ENCODE peak calls at places on chromosomes 16 and 17, in five cellular contexts. F is HepG2, O is K562, V is HCT116, R is H1. G is an unnamed sample.

GRCh38 chr17:68101075-68101991 is 65.8 kb downstream of the KPNA2 start:
- DNase-seq in R (peak), O (peak), F (peak), V (peak), G (no peak)

GRCh38 chr17:12579245-12579644 is 86.4 kb upstream of the MYOCD start:
- DNase-seq in R (no peak), F (no peak), O (no peak), V (no peak), G (no peak)

GRCh38 chr16:11032922-11033291 is 88.5 kb downstream of the CLEC16A start:
- DNase-seq in O (no peak), R (no peak), F (no peak), V (no peak), G (no peak)

GRCh38 chr17:57989011-57989345 is 924 bp upstream of the VEZF1 start:
- DNase-seq in O (peak), R (no peak), F (peak), V (peak), G (no peak)

GRCh38 chr17:16938496-16939270 is 33.2 kb downstream of the TNFRSF13B start:
- DNase-seq in F (no peak), V (no peak), O (no peak), R (no peak), G (no peak)

GRCh38 chr17:68004201-68004600 is 7.9 kb upstream of the C17orf58 start:
- DNase-seq in O (no peak), V (no peak), F (no peak), R (no peak), G (no peak)

GRCh38 chr17:78822552-78822951 is 18.1 kb downstream of the USP36 start:
- DNase-seq in V (no peak), R (no peak), O (no peak), F (no peak), G (no peak)

GRCh38 chr17:44906987-44907681 is 7.9 kb upstream of the EFTUD2 start:
- DNase-seq in O (peak), V (no peak), F (no peak), R (no peak), G (no peak)

GRCh38 chr17:43003542-43004172 is 2.9 kb upstream of the IFI35 start:
- DNase-seq in O (no peak), F (peak), V (peak), R (no peak), G (no peak)

GRCh38 chr17:11555530-11555929 is 42.7 kb upstream of the DNAH9 start:
- DNase-seq in F (no peak), R (no peak), V (no peak), O (no peak), G (no peak)

GRCh38 chr17:71329310-71330098 is 791.3 kb upstream of the SOX9 start:
- DNase-seq in V (no peak), F (no peak), O (no peak), R (no peak), G (no peak)

GRCh38 chr17:76725580-76726230 is 701 bp downstream of the JMJD6 start:
- DNase-seq in R (no peak), V (no peak), F (peak), O (peak), G (no peak)

GRCh38 chr16:48188449-48189102 is 32.8 kb upstream of the ABCC12 start:
- DNase-seq in V (no peak), O (no peak), F (peak), R (no peak), G (peak)

GRCh38 chr16:30186782-30187555 is 3.6 kb downstream of the CORO1A start:
- DNase-seq in V (no peak), F (peak), R (no peak), O (peak), G (peak)

GRCh38 chr17:67999291-67999911 is 3.1 kb upstream of the C17orf58 start:
- DNase-seq in V (no peak), F (no peak), O (no peak), R (no peak), G (no peak)

GRCh38 chr16:71916397-71916920 is 21.1 kb downstream of the IST1 start:
- DNase-seq in F (no peak), R (no peak), O (no peak), V (no peak), G (no peak)

GRCh38 chr17:73349647-73350046 is 37.8 kb upstream of the CDC42EP4 start:
- DNase-seq in O (no peak), R (no peak), F (no peak), V (no peak), G (no peak)
- TF ChIP-seq CEBPB in O (no peak), R (no peak), F (no peak), V (no peak), G (no peak)

DNA sequence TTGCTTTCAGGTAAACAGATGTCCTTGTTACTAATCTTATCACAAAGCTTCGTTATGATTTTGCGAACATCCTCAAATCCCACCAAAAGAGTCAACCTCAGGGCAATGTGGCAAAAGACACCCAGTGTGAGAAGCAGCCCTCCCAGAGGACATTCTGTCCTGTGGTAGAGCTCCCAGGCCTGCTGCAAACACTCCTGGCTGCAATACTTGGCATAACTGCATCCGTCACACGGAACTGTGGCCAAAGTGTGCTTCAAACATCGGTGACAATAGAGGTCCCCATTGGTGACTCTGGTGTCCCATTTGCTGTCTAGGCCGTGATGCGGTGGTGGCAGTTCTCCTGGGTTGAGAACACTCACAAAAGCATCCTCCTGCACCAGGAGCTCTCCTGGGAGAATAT is 29.5 kb downstream of the SMYD4 start:
- DNase-seq in F (no peak), O (no peak), V (no peak), R (no peak), G (no peak)
- TF ChIP-seq ATF3 in F (no peak), O (no peak), V (no peak), R (no peak), G (no peak)

DNA sequence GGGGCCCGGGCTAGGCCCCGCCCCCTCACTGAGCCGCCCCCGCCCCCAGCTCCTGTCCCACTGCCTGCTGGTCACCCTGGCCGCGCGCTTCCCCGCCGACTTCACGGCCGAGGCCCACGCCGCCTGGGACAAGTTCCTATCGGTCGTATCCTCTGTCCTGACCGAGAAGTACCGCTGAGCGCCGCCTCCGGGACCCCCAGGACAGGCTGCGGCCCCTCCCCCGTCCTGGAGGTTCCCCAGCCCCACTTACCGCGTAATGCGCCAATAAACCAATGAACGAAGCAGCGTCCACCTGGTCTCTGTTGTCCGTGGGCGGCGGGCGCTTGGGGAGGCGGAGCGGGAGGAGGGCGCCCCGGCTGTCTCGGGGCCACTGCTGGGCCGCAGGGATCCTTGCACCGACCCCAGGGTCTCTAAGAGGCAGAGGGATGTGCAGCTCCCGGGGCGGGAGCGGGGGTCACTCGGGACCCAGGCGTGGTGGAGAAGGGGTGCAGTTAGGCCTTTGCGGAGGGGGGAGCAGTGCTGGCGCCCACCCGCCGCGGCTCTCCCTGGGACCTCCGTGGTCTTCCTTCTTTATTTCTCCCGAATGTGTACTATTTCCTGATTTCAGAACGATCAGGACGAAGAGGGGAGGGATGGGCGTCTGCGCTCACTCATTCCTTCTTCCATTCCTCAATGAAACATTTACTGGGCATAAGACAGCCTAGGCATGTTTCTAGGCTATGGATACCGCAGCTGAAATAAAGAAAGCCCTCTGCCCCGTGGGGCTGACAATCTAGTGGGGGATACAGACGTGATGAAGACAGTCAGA is 2.0 kb downstream of the HBZ start:
- DNase-seq in V (no peak), O (peak), F (no peak), R (no peak), G (no peak)
- TF ChIP-seq CEBPB in V (no peak), O (no peak), F (no peak), R (no peak), G (no peak)

DNA sequence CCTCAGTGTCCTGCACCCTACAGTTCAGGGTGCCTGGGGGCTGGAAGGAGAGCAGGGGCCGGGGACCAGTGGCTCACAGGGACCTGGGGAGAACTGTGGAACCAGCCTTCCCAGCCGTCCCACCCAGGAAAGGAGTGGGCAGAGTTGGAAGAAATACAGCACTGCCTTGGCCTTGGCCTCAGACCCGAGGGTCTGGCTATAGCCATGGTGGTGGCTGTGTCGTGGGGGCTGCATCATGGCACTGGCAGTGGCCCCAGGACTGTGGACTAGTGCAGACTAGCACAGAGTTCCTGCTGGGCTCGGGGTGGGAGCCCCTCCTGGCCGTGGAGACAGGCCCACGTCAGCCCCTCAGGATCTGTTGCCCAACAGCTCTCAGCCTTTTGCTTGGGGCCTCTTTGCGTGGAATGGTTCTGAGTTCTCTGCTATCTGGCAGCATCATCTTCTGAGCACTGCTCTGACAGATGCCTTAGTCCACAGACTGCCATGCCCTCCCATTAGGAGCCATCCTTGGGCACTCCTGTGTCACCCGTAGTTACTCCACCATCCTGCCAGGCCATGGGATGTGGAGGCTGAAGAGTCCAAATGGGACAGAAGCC is 12.6 kb upstream of the DNASE1 start:
- DNase-seq in O (peak), R (no peak), V (no peak), F (no peak), G (no peak)
- TF ChIP-seq ATF3 in O (no peak), R (no peak), V (no peak), F (no peak), G (no peak)

GRCh38 chr17:73647767-73648542 is 3.7 kb upstream of the SDK2 start:
- DNase-seq in R (no peak), O (no peak), F (no peak), V (no peak), G (no peak)
- TF ChIP-seq CEBPB in R (no peak), O (no peak), F (no peak), V (no peak), G (no peak)

GRCh38 chr16:5064915-5065314 is 841 bp downstream of the C16orf89 start:
- DNase-seq in V (no peak), R (no peak), F (no peak), O (no peak), G (no peak)
- TF ChIP-seq ATF3 in V (no peak), R (no peak), F (no peak), O (no peak), G (no peak)

G was measured in GM12878.